ENCODE peak calls at places on chromosome 22, in four cellular contexts. W, S, M and K are unnamed samples. For H3K4me1, the result is how much of the 10 kb centered on the place peaks cover.

GRCh38 chr22:19036523-19037273 is 85.5 kb downstream of the DGCR2 start:
- DNase-seq in W (no peak), S (peak), M (no peak), K (no peak)

GRCh38 chr22:19132693-19133400 is 1.7 kb downstream of the TSSK2 start:
- DNase-seq in W (no peak), S (no peak), M (no peak), K (no peak)

GRCh38 chr22:29233503-29233902 is 27.8 kb downstream of the EMID1 start:
- DNase-seq in W (no peak), S (no peak), M (no peak), K (no peak)

GRCh38 chr22:40855104-40855959 is 1.1 kb downstream of the ST13 start:
- DNase-seq in W (peak), S (no peak), M (no peak), K (peak)

GRCh38 chr22:31332886-31333285 is 13.3 kb downstream of the PATZ1 start:
- DNase-seq in W (no peak), S (no peak), M (no peak), K (no peak)

GRCh38 chr22:29994941-29995340 is 85.3 kb upstream of the HORMAD2 start:
- DNase-seq in W (no peak), S (no peak), M (no peak), K (no peak)

GRCh38 chr22:35140879-35141745 is 75.2 kb downstream of the ISX start:
- DNase-seq in W (no peak), S (no peak), M (no peak), K (no peak)

GRCh38 chr22:16970446-16970845 is 37.6 kb downstream of the GAB4 start:
- DNase-seq in W (no peak), S (no peak), M (no peak), K (no peak)

GRCh38 chr22:29359469-29359868 is 28.9 kb downstream of the AP1B1 start:
- DNase-seq in W (peak), S (no peak), M (peak), K (peak)

GRCh38 chr22:33126881-33127280 is 68.7 kb upstream of the SYN3 start:
- DNase-seq in W (no peak), S (no peak), M (no peak), K (no peak)

GRCh38 chr22:44187652-44188230 is 7.0 kb downstream of the PARVG start:
- DNase-seq in W (no peak), S (peak), M (no peak), K (no peak)

GRCh38 chr22:40708177-40708576 is 28.9 kb downstream of the MCHR1 start:
- DNase-seq in W (no peak), S (peak), M (no peak), K (no peak)

GRCh38 chr22:37080438-37080837 is 28.9 kb downstream of the KCTD17 start:
- DNase-seq in W (no peak), S (no peak), M (no peak), K (no peak)

GRCh38 chr22:44348963-44349950 is 36.5 kb upstream of the SHISAL1 start:
- DNase-seq in W (peak), S (no peak), M (no peak), K (no peak)

GRCh38 chr22:48940266-48940987 is 887.2 kb downstream of the BRD1 start:
- DNase-seq in W (no peak), S (peak), M (no peak), K (no peak)

GRCh38 chr22:47277001-47277400 is 514.6 kb downstream of the TBC1D22A start:
- DNase-seq in W (no peak), S (peak), M (no peak), K (no peak)
- H3K27ac ChIP-seq in W (no peak), S (no peak), M (no peak), K (no peak)

GRCh38 chr22:46614070-46614931 is 5.9 kb upstream of the GRAMD4 start:
- DNase-seq in W (no peak), S (peak), M (no peak), K (no peak)
- H3K4me3 ChIP-seq in W (no peak), S (no peak), M (no peak), K (peak)

DNA sequence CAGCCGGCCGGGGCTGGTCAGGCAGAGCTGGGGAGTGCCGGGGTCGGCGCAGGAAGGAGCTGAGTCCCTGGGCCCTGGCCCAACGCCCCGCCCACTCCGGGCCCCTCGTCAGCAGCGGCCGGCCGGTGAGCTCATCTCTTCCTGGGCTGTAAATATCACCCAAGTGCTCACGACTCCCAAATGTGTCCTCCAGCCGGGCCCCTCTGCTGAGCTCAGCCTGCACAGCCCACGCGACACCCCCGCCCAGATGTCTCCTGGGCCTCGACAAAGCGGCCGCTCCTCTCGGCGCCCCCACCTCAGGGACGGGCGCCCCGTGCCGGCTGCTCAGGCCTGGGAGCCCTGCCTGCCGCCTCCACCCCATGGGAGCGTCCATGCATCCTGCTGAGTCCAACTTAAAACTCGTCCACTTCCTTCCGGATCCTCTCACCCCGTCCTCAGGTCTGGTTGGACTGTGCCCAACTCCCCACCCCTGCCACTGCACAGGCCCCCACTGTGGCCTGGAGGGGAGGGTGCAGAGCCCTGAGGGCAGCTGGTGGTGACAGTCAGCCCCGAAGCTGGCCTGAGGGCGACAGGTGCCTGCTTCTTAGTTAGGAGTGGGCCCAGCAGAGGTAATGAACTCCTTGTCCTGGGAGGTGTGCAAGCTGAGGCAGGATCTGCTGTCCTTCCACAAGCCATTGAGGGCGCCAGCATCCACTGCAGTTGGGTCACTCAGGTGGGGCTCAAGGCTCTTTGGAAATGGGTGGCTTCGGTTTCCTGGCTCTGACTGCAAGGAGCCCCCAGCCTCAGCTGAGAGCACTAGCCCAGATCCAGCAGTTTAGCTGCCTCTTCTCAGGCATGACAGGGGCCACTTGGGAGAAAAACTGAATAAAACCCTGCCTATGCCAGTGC is 28.8 kb downstream of the RTN4R start:
- DNase-seq in W (peak), S (peak), M (peak), K (no peak)
- H3K4me1 ChIP-seq in W (under half), S (under half), M (under half), K (under half)

DNA sequence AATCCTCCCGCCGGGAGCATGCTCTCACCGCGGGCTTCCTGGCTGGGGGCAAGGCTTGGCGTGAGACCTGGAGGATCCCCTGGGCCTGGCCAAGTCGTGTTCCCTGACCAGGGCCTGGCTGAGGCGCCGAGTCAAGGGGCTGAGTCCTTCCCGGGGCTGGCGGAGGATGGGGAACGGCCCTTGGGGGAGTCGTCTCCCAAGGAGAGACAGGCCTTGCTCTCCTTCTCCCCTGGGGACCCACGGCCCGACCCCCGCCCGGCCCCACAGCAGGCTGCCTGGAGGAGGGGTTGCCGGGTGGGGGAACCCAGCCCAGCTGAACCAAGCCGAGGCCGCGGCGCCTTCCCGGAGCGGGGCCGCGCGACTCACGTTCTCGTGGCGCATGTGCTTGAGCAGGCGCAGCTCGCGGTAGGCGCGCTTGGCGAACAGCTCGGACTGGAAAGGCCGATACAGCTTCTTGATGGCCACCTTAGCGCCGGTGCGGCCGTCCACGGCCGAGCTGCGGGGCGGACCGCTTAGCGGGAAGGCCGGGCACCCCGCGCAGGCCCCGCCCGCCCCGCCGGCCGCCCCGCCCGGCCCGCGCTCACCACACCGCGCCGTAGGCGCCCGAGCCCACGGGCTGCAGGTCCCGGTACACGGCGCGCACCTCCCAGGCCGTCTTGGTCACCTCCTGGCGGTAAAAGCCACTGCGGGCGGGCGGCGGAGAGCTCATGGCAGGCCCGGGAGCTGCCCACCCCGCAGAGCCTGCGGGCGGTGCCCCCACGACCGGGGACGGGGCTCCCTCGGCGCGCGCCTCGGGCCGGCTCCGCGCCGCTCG is 475 bp downstream of the MAPK12 start:
- DNase-seq in W (peak), S (no peak), M (peak), K (no peak)
- H3K27ac ChIP-seq in W (peak), S (no peak), M (peak), K (no peak)

GRCh38 chr22:25232301-25232700 is 12.9 kb downstream of the CRYBB2 start:
- DNase-seq in W (no peak), S (no peak), M (no peak), K (no peak)

GRCh38 chr22:25235547-25236290 is 16.3 kb downstream of the CRYBB2 start:
- DNase-seq in W (peak), S (peak), M (peak), K (peak)

GRCh38 chr22:25237503-25237902 is 18.1 kb downstream of the CRYBB2 start:
- DNase-seq in W (no peak), S (no peak), M (no peak), K (no peak)

DNA sequence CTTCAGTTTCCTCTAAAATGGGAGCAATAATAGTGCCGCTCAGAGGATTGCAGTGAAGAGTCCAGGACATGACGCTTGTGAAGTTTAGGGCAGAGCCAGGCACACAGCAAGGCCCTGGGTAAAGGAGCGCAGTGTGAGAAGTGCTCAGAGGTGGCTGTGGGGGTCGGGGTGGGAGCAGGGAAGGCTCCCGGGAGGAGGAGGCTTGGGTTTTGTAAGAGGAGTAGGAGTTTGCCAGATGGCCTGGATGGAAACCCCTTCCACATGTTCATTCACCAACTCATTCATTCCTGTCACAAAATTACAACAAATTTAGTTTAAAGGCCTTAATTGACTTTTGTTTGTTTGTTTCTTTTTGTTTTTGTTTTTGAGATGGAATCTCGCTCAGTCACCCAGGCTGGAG is 17.0 kb downstream of the CRYBB2 start:
- DNase-seq in W (no peak), S (no peak), M (no peak), K (no peak)
- H3K4me3 ChIP-seq in W (no peak), S (no peak), M (no peak), K (no peak)

GRCh38 chr22:42156597-42156996 is 26.0 kb upstream of the CYP2D6 start:
- DNase-seq in W (no peak), S (no peak), M (no peak), K (no peak)
- H3K4me1 ChIP-seq in W (under half), S (under half), M (under half), K (under half)